ENCODE peak calls at places on chromosomes 4 and X, in seven cellular contexts. Z is cardiac muscle cell, P is mucosa of descending colon, J is thoracic aorta, O is adrenal gland, C is sigmoid colon, A is fibroblast of the aortic adventitia. F is an unnamed sample.

GRCh38 chrX:84363674-84364073 is 138.6 kb downstream of the HDX start:
- DNase-seq in C (no peak), J (no peak), O (no peak), P (no peak), A (no peak), Z (no peak), F (no peak)

GRCh38 chr4:189660737-189661330 is 279.8 kb upstream of the FRG1 start:
- DNase-seq in O (no peak), J (no peak), Z (no peak), A (no peak), C (no peak), P (no peak), F (no peak)

GRCh38 chr4:158025131-158025530 is 147.7 kb downstream of the GASK1B start:
- DNase-seq in O (no peak), C (no peak), A (no peak), Z (no peak), P (no peak), J (no peak), F (no peak)

GRCh38 chr4:53019485-53020382 is 157.6 kb downstream of the RASL11B start:
- DNase-seq in P (no peak), Z (peak; percentile 79), A (peak; percentile 74), C (no peak), J (no peak), O (peak; percentile 79), F (no peak)

GRCh38 chr4:74640111-74640903 is 154.0 kb downstream of the BTC start:
- DNase-seq in O (no peak), P (no peak), Z (peak; percentile 84), J (no peak), A (peak; percentile 88), C (no peak), F (no peak)

GRCh38 chr4:155371432-155372043 is 5.2 kb downstream of the MAP9 start:
- DNase-seq in A (peak; percentile 60), P (no peak), Z (peak; percentile 55), J (no peak), O (no peak), C (no peak), F (no peak)

GRCh38 chrX:53265771-53266170 is 15.6 kb downstream of the IQSEC2 start:
- DNase-seq in J (no peak), Z (peak; percentile 65), O (no peak), A (peak; percentile 80), P (no peak), C (no peak), F (peak; percentile 64)

GRCh38 chr4:105599475-105599874 is 47.1 kb downstream of the ARHGEF38 start:
- DNase-seq in C (no peak), J (no peak), A (no peak), O (no peak), P (no peak), Z (no peak), F (no peak)

GRCh38 chr4:81594495-81595169 is 122.9 kb upstream of the RASGEF1B start:
- DNase-seq in J (no peak), Z (no peak), C (no peak), O (no peak), A (no peak), P (no peak), F (no peak)

GRCh38 chr4:120916937-120917336 is 5.6 kb downstream of the PRDM5 start:
- DNase-seq in O (no peak), A (no peak), C (no peak), J (no peak), P (no peak), Z (no peak), F (no peak)

GRCh38 chr4:8683462-8683861 is 90.9 kb downstream of the CPZ start:
- DNase-seq in Z (no peak), J (no peak), P (no peak), O (no peak), C (no peak), A (no peak), F (no peak)

GRCh38 chrX:71366674-71367256 is 608 bp downstream of the TAF1 start:
- DNase-seq in Z (peak; percentile 33), C (no peak), O (peak; percentile 56), A (peak; percentile 22), J (no peak), P (peak; percentile 36), F (no peak)

GRCh38 chr4:19945501-19945900 is 306.2 kb upstream of the SLIT2 start:
- DNase-seq in Z (no peak), A (no peak), J (no peak), P (no peak), O (no peak), C (no peak), F (no peak)

GRCh38 chrX:17861496-17862011 is 456 bp upstream of the RAI2 start:
- DNase-seq in P (no peak), C (no peak), J (no peak), A (no peak), O (no peak), Z (no peak), F (no peak)

GRCh38 chr4:9781343-9782135 is at the start of gene DRD5:
- DNase-seq in P (no peak), J (no peak), A (no peak), C (no peak), Z (no peak), O (no peak), F (no peak)

GRCh38 chr4:53055274-53055673 is 193.2 kb downstream of the RASL11B start:
- DNase-seq in P (no peak), J (no peak), Z (peak; percentile 93), A (peak; percentile 79), O (no peak), C (no peak), F (peak; percentile 67)

GRCh38 chr4:187444061-187444460 is 551.5 kb upstream of the ZFP42 start:
- DNase-seq in C (no peak), Z (no peak), O (no peak), A (no peak), J (no peak), P (no peak), F (no peak)

GRCh38 chr4:74423101-74423500 is 21.8 kb upstream of the AREG start:
- DNase-seq in P (no peak), A (peak; percentile 57), J (no peak), O (no peak), C (no peak), Z (peak; percentile 90), F (no peak)

GRCh38 chrX:18873189-18873791 is 110.6 kb downstream of the PHKA2 start:
- DNase-seq in O (peak; percentile 77), A (peak; percentile 75), J (no peak), Z (peak; percentile 72), C (peak; percentile 81), P (no peak), F (peak; percentile 32)

GRCh38 chr4:70515342-70516245 is 2.8 kb upstream of the AMTN start:
- DNase-seq in Z (no peak), J (no peak), A (peak; percentile 53), P (no peak), O (no peak), C (no peak), F (no peak)

GRCh38 chr4:88803600-88804096 is 106.0 kb upstream of the NAP1L5 start:
- DNase-seq in P (peak; percentile 45), O (no peak), J (no peak), A (peak; percentile 92), C (peak; percentile 72), Z (peak; percentile 93), F (peak; percentile 87)

GRCh38 chr4:76987685-76988084 is 38.1 kb downstream of the SEPTIN11 start:
- DNase-seq in Z (no peak), P (no peak), O (no peak), J (no peak), C (no peak), A (no peak), F (no peak)
- H3K4me3 ChIP-seq in Z (no peak overlapping the region), P (no peak overlapping the region), O (no peak overlapping the region), J (peak overlapping the region; percentile 30), C (no peak overlapping the region), A (peak overlapping the region; percentile 60), F (peak overlapping the region; percentile 22)

GRCh38 chr4:55437823-55438222 is 42.1 kb downstream of the TMEM165 start:
- DNase-seq in P (no peak), Z (no peak), A (no peak), O (no peak), J (no peak), C (no peak), F (no peak)

GRCh38 chr4:55437356-55437796 is 41.6 kb downstream of the TMEM165 start:
- DNase-seq in A (no peak), Z (peak; percentile 24), P (peak; percentile 35), O (no peak), C (no peak), J (no peak), F (no peak)

GRCh38 chr4:55438314-55438713 is 42.6 kb downstream of the TMEM165 start:
- DNase-seq in C (no peak), J (no peak), P (peak; percentile 30), O (no peak), Z (no peak), A (no peak), F (no peak)

GRCh38 chr4:55431710-55432336 is 36.1 kb downstream of the TMEM165 start:
- DNase-seq in C (no peak), Z (no peak), A (no peak), J (no peak), O (no peak), P (no peak), F (no peak)

DNA sequence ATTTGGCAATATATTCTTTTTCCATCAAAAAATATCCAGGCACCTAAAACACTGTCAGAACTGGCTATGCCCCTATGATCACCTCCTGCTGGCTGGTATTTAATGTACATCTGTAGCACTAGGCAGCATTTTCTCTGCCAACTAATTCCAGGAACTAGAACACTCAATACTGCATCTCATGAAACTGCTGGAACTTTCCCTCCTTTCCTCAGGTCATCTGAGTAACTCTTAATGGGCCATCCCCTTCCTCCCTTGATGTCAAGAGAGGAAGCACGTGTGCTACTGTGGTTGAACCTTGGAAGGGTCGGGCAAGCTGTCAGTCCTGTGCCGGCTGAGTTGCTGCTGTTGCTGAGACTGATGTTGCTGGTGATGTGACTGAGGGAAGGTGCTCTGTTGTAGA is 39.4 kb downstream of the TMEM165 start:
- DNase-seq in A (peak; percentile 51), P (no peak), C (no peak), O (no peak), J (no peak), Z (peak; percentile 52), F (no peak)
- TF ChIP-seq CTCF in A (peak; percentile 24), P (no peak), C (no peak), O (no peak), J (peak; percentile 22), Z (peak; percentile 45), F (peak; percentile 45)

GRCh38 chrX:69161371-69161770 is 3.9 kb downstream of the PJA1 start:
- DNase-seq in O (no peak), J (no peak), Z (no peak), C (no peak), P (no peak), A (no peak), F (no peak)

GRCh38 chrX:69165116-69165651 is at the start of gene PJA1:
- DNase-seq in C (peak; percentile 87), P (peak; percentile 74), J (peak; percentile 25), A (peak; percentile 64), O (peak; percentile 80), Z (peak; percentile 83), F (peak; percentile 14)

GRCh38 chrX:69161786-69162349 is 3.4 kb downstream of the PJA1 start:
- DNase-seq in J (no peak), A (no peak), O (no peak), Z (no peak), P (no peak), C (no peak), F (no peak)

GRCh38 chrX:69162466-69162865 is 2.8 kb downstream of the PJA1 start:
- DNase-seq in P (no peak), C (no peak), O (no peak), A (no peak), Z (no peak), J (no peak), F (no peak)

GRCh38 chrX:69163936-69164741 is 1.1 kb downstream of the PJA1 start:
- DNase-seq in P (peak; percentile 47), J (no peak), C (no peak), Z (peak; percentile 20), O (peak; percentile 53), A (no peak), F (no peak)
- H3K4me3 ChIP-seq in P (no peak overlapping the region), J (peak overlapping the region; percentile 84), C (peak overlapping the region; percentile 66), Z (peak overlapping the region; percentile 78), O (no peak overlapping the region), A (peak overlapping the region; percentile 77), F (peak overlapping the region; percentile 77)

GRCh38 chr4:68148795-68149685 is 19.4 kb upstream of the TMPRSS11F start:
- DNase-seq in P (no peak), Z (no peak), O (no peak), A (no peak), C (no peak), J (no peak), F (no peak)
- TF ChIP-seq CTCF in P (no peak), Z (no peak), O (no peak), A (no peak), C (no peak), J (no peak), F (no peak)